ENCODE peak calls at places on chromosomes 3 and 15, in six cellular contexts. Q is heart left ventricle, G is lower lobe of right lung, D is endodermal cell, V is stomach, T is Karpas-422. C is an unnamed sample.

GRCh38 chr3:85037203-85037602 is 78.4 kb downstream of the CADM2 start:
- DNase-seq in Q (no peak), G (no peak), D (no peak), V (no peak), T (no peak), C (no peak)

GRCh38 chr3:158539414-158540014 is 31.5 kb upstream of the MLF1 start:
- DNase-seq in Q (peak; percentile 7), G (no peak), D (peak; percentile 58), V (peak; percentile 34), T (peak; percentile 77), C (peak; percentile 63)

GRCh38 chr15:68389936-68390790 is 41.8 kb downstream of the ITGA11 start:
- DNase-seq in Q (peak; percentile 5), G (no peak), D (peak; percentile 49), V (peak; percentile 8), T (no peak), C (no peak)

GRCh38 chr3:65996605-65997004 is 42.1 kb downstream of the MAGI1 start:
- DNase-seq in Q (no peak), G (peak; percentile 70), D (peak; percentile 65), V (peak; percentile 48), T (no peak), C (no peak)

GRCh38 chr15:39142500-39142899 is 438.4 kb upstream of the THBS1 start:
- DNase-seq in Q (no peak), G (no peak), D (no peak), V (no peak), T (no peak), C (no peak)

GRCh38 chr3:131903988-131904415 is 130.8 kb downstream of the CPNE4 start:
- DNase-seq in Q (no peak), G (no peak), D (no peak), V (no peak), T (no peak), C (peak; percentile 71)

GRCh38 chr3:55805169-55805568 is 318.1 kb upstream of the WNT5A start:
- DNase-seq in Q (no peak), G (no peak), D (no peak), V (no peak), T (no peak), C (no peak)

GRCh38 chr15:41806291-41807181 is 21.4 kb upstream of the JMJD7 start:
- DNase-seq in Q (no peak), G (no peak), D (peak; percentile 75), V (peak; percentile 72), T (no peak), C (no peak)

GRCh38 chr3:190941694-190942280 is 79.3 kb upstream of the GMNC start:
- DNase-seq in Q (no peak), G (no peak), D (peak; percentile 67), V (no peak), T (no peak), C (no peak)

GRCh38 chr3:73448761-73449290 is 175.9 kb downstream of the PDZRN3 start:
- DNase-seq in Q (no peak), G (no peak), D (no peak), V (no peak), T (peak; percentile 86), C (no peak)
- H3K4me3 ChIP-seq in Q (no peak overlapping the region), G (no peak overlapping the region), D (no peak overlapping the region), V (no peak overlapping the region), T (peak overlapping the region; percentile 74), C (no peak overlapping the region)

GRCh38 chr3:13073976-13074375 is 747 bp upstream of the IQSEC1 start:
- DNase-seq in Q (no peak), G (no peak), D (no peak), V (no peak), T (peak; percentile 62), C (no peak)
- H3K4me3 ChIP-seq in Q (no peak overlapping the region), G (no peak overlapping the region), D (no peak overlapping the region), V (no peak overlapping the region), T (peak overlapping the region; percentile 61), C (no peak overlapping the region)

DNA sequence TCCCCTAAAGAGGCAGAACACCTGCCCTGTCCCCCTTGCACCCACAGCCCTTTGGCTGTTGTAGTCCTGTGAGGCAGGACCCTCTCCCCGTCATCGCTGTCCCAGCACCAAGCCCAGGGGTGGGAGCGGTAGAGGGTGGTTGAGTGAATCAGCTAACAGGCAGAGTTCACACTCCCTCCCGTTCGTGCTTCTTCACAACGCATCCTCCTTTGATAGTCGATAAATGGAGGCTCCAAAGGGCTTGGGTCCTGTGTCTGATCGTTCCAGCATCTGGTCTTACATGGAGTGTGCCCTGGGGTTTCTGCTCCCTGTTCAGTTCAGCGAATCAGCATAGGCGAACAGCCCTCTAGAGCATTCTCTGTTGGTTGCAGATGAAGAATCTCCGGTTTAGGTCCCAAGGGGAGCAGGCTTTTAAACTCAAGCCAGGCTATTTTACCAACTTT is 820 bp upstream of the HMCES start:
- DNase-seq in Q (peak; percentile 18), G (no peak), D (peak; percentile 64), V (no peak), T (peak; percentile 89), C (peak; percentile 8)
- H3K4me3 ChIP-seq in Q (no peak overlapping the region), G (peak overlapping the region; percentile 73), D (peak overlapping the region; percentile 90), V (peak overlapping the region; percentile 89), T (peak overlapping the region; percentile 98), C (peak overlapping the region; percentile 70)

GRCh38 chr15:63347074-63347859 is 34.4 kb downstream of the CA12 start:
- DNase-seq in Q (no peak), G (no peak), D (no peak), V (no peak), T (no peak), C (no peak)

GRCh38 chr15:63350178-63350621 is 31.4 kb downstream of the CA12 start:
- DNase-seq in Q (peak; percentile 53), G (no peak), D (no peak), V (no peak), T (no peak), C (no peak)

GRCh38 chr15:63349156-63349555 is 32.5 kb downstream of the CA12 start:
- DNase-seq in Q (no peak), G (no peak), D (no peak), V (no peak), T (no peak), C (no peak)

GRCh38 chr15:63349621-63350020 is 32.0 kb downstream of the CA12 start:
- DNase-seq in Q (no peak), G (no peak), D (no peak), V (no peak), T (no peak), C (no peak)

DNA sequence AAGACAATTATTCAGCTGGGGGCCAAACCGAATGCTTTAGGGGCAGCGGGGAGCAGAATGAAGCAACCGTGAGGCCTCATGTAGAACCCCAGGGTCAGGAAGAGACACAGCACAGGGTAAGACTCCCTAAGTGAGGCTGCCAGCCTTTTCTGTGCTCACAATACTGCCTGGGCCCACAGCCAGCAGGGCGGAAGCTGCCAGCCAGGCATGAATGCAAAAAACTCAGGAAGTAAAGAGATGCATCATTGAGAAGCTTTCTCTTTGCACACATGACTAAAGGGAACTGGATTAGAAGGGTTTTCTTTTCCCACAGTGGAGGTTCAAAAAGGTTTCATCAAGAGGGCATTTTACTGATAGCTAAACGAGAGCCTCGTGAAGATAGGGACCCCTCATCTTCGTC is 33.3 kb downstream of the CA12 start:
- DNase-seq in Q (peak; percentile 63), G (peak; percentile 64), D (no peak), V (peak; percentile 84), T (peak; percentile 48), C (peak; percentile 41)
- H3K4me3 ChIP-seq in Q (no peak overlapping the region), G (no peak overlapping the region), D (no peak overlapping the region), V (no peak overlapping the region), T (no peak overlapping the region), C (no peak overlapping the region)

GRCh38 chr15:75177360-75178071 is 24.2 kb upstream of the C15orf39 start:
- DNase-seq in Q (no peak), G (no peak), D (peak; percentile 59), V (no peak), T (no peak), C (no peak)

GRCh38 chr15:75179773-75180140 is 21.9 kb upstream of the C15orf39 start:
- DNase-seq in Q (no peak), G (no peak), D (no peak), V (no peak), T (no peak), C (no peak)

GRCh38 chr15:75176404-75176761 is 25.3 kb upstream of the C15orf39 start:
- DNase-seq in Q (no peak), G (peak; percentile 64), D (no peak), V (peak; percentile 57), T (no peak), C (no peak)

GRCh38 chr15:75178938-75179772 is 22.5 kb upstream of the C15orf39 start:
- DNase-seq in Q (no peak), G (no peak), D (no peak), V (no peak), T (no peak), C (no peak)

GRCh38 chr15:75178171-75178937 is 23.3 kb upstream of the C15orf39 start:
- DNase-seq in Q (peak; percentile 43), G (peak; percentile 81), D (peak; percentile 79), V (peak; percentile 63), T (no peak), C (no peak)
- H3K4me3 ChIP-seq in Q (no peak overlapping the region), G (peak overlapping the region; percentile 48), D (no peak overlapping the region), V (peak overlapping the region; percentile 42), T (no peak overlapping the region), C (no peak overlapping the region)

GRCh38 chr3:53350652-53351051 is 3.3 kb upstream of the DCP1A start:
- DNase-seq in Q (no peak), G (no peak), D (peak; percentile 58), V (no peak), T (peak; percentile 75), C (peak; percentile 67)
- H3K4me3 ChIP-seq in Q (no peak overlapping the region), G (no peak overlapping the region), D (no peak overlapping the region), V (no peak overlapping the region), T (no peak overlapping the region), C (no peak overlapping the region)

DNA sequence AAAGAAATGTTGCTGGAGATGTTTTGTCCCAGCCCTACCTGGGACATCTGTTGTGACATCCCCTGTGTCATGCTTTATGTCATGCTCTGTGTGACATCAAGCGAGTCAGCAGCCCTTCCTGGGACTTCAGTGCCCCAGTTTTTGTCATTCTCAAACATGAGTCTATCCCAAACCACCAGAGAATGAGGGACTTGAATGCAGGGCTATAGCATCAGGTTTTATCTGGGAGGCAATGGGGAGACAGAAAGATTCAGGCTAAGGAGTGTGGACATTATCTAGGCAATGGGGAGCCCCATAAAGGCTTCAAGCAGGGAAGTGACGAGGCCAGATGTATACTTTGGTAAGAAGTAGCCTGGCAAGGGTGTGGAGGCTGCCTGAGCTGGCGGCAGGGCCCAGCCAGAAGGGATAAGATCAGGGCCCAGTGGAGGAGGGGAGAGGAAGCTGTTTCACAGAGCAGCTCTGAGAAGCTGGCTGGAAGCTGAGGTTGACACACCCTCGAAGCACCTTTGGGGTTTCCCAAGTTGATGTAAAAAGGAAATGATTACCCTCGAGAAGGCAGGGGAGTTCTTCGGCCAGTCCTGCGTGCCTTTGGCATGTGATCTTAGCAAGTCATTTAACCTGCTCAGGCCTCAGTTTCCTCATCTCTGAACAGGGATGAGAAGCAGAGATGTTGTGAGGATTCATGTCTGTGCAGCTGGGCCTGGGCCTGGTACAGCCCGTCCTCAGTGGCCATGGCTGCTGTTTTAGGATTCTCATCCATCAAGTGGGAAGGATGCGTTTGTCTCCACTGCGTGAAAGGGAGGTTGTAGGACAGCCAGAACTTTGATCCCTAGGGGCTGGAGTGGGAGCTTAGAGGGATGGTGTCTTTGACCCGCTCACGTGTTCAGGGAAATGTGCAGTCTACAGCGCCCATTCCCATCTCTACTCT is 34.3 kb downstream of the IRAK2 start:
- DNase-seq in Q (peak; percentile 25), G (no peak), D (no peak), V (peak; percentile 75), T (no peak), C (peak; percentile 76)
- H3K4me3 ChIP-seq in Q (no peak overlapping the region), G (no peak overlapping the region), D (no peak overlapping the region), V (no peak overlapping the region), T (no peak overlapping the region), C (no peak overlapping the region)